ENCODE peak calls at places on chromosomes 1 and 21, in four cellular contexts. One of them, this sample, is unnamed.
A peak's percentile ranks its signal among the peaks of the same experiment; 100 is the strongest.

GRCh38 chr1:57377731-57378139 is 46.1 kb downstream of the DAB1 start:
- DNase-seq in MCF 10A: no peak
- DNase-seq in EH: no peak
- DNase-seq in ecto neural progenitor cell: no peak
- DNase-seq in this sample: no peak

GRCh38 chr1:19310061-19310460 is 1.9 kb downstream of the AKR7A2 start:
- DNase-seq in MCF 10A: no peak
- DNase-seq in EH: no peak
- DNase-seq in ecto neural progenitor cell: no peak
- DNase-seq in this sample: no peak

GRCh38 chr1:203402609-203403337 is 51.9 kb upstream of the FMOD start:
- DNase-seq in MCF 10A: peak; percentile 58
- DNase-seq in EH: peak; percentile 97
- DNase-seq in ecto neural progenitor cell: no peak
- DNase-seq in this sample: no peak

GRCh38 chr21:16216595-16216994 is 486.8 kb downstream of the USP25 start:
- DNase-seq in MCF 10A: no peak
- DNase-seq in EH: no peak
- DNase-seq in ecto neural progenitor cell: no peak
- DNase-seq in this sample: no peak

GRCh38 chr1:172041689-172042088 is 200.4 kb downstream of the DNM3 start:
- DNase-seq in MCF 10A: peak; percentile 16
- DNase-seq in EH: peak; percentile 20
- DNase-seq in ecto neural progenitor cell: no peak
- DNase-seq in this sample: no peak

GRCh38 chr1:27099154-27099903 is 55.6 kb downstream of the SLC9A1 start:
- DNase-seq in MCF 10A: peak; percentile 59
- DNase-seq in EH: peak; percentile 88
- DNase-seq in ecto neural progenitor cell: peak; percentile 65
- DNase-seq in this sample: no peak

GRCh38 chr1:73824065-73824464 is 373.9 kb downstream of the LRRIQ3 start:
- DNase-seq in MCF 10A: no peak
- DNase-seq in EH: no peak
- DNase-seq in ecto neural progenitor cell: no peak
- DNase-seq in this sample: no peak

GRCh38 chr1:237042467-237042891 is 495 bp downstream of the RYR2 start:
- DNase-seq in MCF 10A: no peak
- DNase-seq in EH: no peak
- DNase-seq in ecto neural progenitor cell: peak; percentile 63
- DNase-seq in this sample: no peak

GRCh38 chr1:10866314-10867091 is 70.1 kb upstream of the CASZ1 start:
- DNase-seq in MCF 10A: peak; percentile 18
- DNase-seq in EH: peak; percentile 10
- DNase-seq in ecto neural progenitor cell: no peak
- DNase-seq in this sample: no peak